ENCODE peak calls at places on chromosomes 6 and 20, in seven cellular contexts. J is IMR-90, L is mesenchymal stem cell, Z is mesendoderm, W is H9, T is neuronal stem cell, S is H1. K is an unnamed sample.

GRCh38 chr6:42704251-42704936 is 18.0 kb downstream of the PRPH2 start:
- DNase-seq in J (no peak), L (no peak), Z (peak), W (peak), T (no peak), S (peak), K (no peak)

GRCh38 chr6:1080453-1081328 is 231.2 kb upstream of the FOXQ1 start:
- DNase-seq in J (no peak), L (no peak), Z (no peak), W (no peak), T (no peak), S (no peak), K (no peak)

GRCh38 chr6:33433001-33433559 is 13.2 kb downstream of the SYNGAP1 start:
- DNase-seq in J (no peak), L (no peak), Z (peak), W (peak), T (no peak), S (no peak), K (no peak)

GRCh38 chr6:26029857-26030653 is 57.2 kb upstream of the HFE start:
- DNase-seq in J (no peak), L (no peak), Z (no peak), W (no peak), T (no peak), S (no peak), K (no peak)

GRCh38 chr20:57601211-57601570 is 19.0 kb downstream of the ZBP1 start:
- DNase-seq in J (peak), L (no peak), Z (no peak), W (no peak), T (no peak), S (no peak), K (no peak)

GRCh38 chr6:160022101-160022500 is 53.2 kb downstream of the IGF2R start:
- DNase-seq in J (no peak), L (no peak), Z (no peak), W (no peak), T (no peak), S (no peak), K (no peak)

GRCh38 chr20:48782901-48783308 is 44.9 kb downstream of the PREX1 start:
- DNase-seq in J (no peak), L (no peak), Z (no peak), W (no peak), T (no peak), S (no peak), K (no peak)

GRCh38 chr6:110307368-110307767 is 50.8 kb downstream of the METTL24 start:
- DNase-seq in J (no peak), L (no peak), Z (no peak), W (no peak), T (no peak), S (no peak), K (no peak)

GRCh38 chr20:58141496-58141895 is 87.0 kb downstream of the ANKRD60 start:
- DNase-seq in J (no peak), L (no peak), Z (no peak), W (no peak), T (no peak), S (no peak), K (no peak)

GRCh38 chr6:161486903-161487531 is 213.2 kb upstream of the AGPAT4 start:
- DNase-seq in J (no peak), L (no peak), Z (no peak), W (no peak), T (no peak), S (no peak), K (no peak)

GRCh38 chr6:127391019-127391974 is 47.9 kb upstream of the ECHDC1 start:
- DNase-seq in J (no peak), L (no peak), Z (no peak), W (no peak), T (no peak), S (no peak), K (no peak)

GRCh38 chr6:40386200-40386599 is 201.0 kb downstream of the LRFN2 start:
- DNase-seq in J (no peak), L (no peak), Z (no peak), W (no peak), T (no peak), S (no peak), K (no peak)

GRCh38 chr6:10451828-10452509 is 37.1 kb upstream of the TFAP2A start:
- DNase-seq in J (peak), L (peak), Z (peak), W (no peak), T (no peak), S (no peak), K (peak)

GRCh38 chr6:33620158-33620583 is 951 bp upstream of the ITPR3 start:
- DNase-seq in J (no peak), L (peak), Z (peak), W (peak), T (no peak), S (peak), K (peak)

GRCh38 chr20:48184229-48184628 is 398.9 kb upstream of the SULF2 start:
- DNase-seq in J (no peak), L (no peak), Z (no peak), W (no peak), T (no peak), S (no peak), K (peak)

GRCh38 chr6:106973841-106974336 is 640 bp downstream of the CD24 start:
- DNase-seq in J (no peak), L (peak), Z (peak), W (no peak), T (peak), S (no peak), K (peak)

GRCh38 chr6:10745116-10745515 is 2.5 kb upstream of the TMEM14B start:
- DNase-seq in J (no peak), L (no peak), Z (no peak), W (no peak), T (no peak), S (no peak), K (no peak)

GRCh38 chr20:47453167-47453782 is 48.4 kb upstream of the NCOA3 start:
- DNase-seq in J (peak), L (peak), Z (peak), W (no peak), T (no peak), S (no peak), K (peak)

GRCh38 chr6:160950507-160950906 is 41.1 kb upstream of the MAP3K4 start:
- DNase-seq in J (peak), L (peak), Z (peak), W (no peak), T (no peak), S (no peak), K (peak)

GRCh38 chr20:24612799-24613775 is 143.7 kb downstream of the SYNDIG1 start:
- DNase-seq in J (peak), L (no peak), Z (no peak), W (no peak), T (no peak), S (no peak), K (no peak)

GRCh38 chr6:148109732-148110131 is 232.9 kb upstream of the SASH1 start:
- DNase-seq in J (no peak), L (no peak), Z (no peak), W (no peak), T (no peak), S (no peak), K (no peak)

GRCh38 chr6:95209007-95209406 is 368.3 kb upstream of the MANEA start:
- DNase-seq in J (no peak), L (no peak), Z (no peak), W (no peak), T (no peak), S (no peak), K (no peak)

GRCh38 chr20:528923-529594 is 14.5 kb downstream of the CSNK2A1 start:
- DNase-seq in J (peak), L (peak), Z (peak), W (no peak), T (no peak), S (no peak), K (peak)

GRCh38 chr20:542777-543368 is 717 bp downstream of the CSNK2A1 start:
- DNase-seq in J (no peak), L (no peak), Z (peak), W (no peak), T (no peak), S (no peak), K (no peak)

GRCh38 chr20:46979603-46980241 is 85.1 kb downstream of the EYA2 start:
- DNase-seq in J (no peak), L (no peak), Z (no peak), W (no peak), T (no peak), S (no peak), K (peak)

GRCh38 chr6:107656381-107656780 is 166.5 kb downstream of the SOBP start:
- DNase-seq in J (peak), L (peak), Z (no peak), W (no peak), T (no peak), S (no peak), K (no peak)

GRCh38 chr6:79420054-79420453 is 117.2 kb downstream of the LCA5 start:
- DNase-seq in J (no peak), L (no peak), Z (no peak), W (no peak), T (no peak), S (no peak), K (peak)
- H3K4ac ChIP-seq in J (no peak), L (no peak), Z (no peak), W (no peak), T (no peak), S (no peak), K (no peak)

DNA sequence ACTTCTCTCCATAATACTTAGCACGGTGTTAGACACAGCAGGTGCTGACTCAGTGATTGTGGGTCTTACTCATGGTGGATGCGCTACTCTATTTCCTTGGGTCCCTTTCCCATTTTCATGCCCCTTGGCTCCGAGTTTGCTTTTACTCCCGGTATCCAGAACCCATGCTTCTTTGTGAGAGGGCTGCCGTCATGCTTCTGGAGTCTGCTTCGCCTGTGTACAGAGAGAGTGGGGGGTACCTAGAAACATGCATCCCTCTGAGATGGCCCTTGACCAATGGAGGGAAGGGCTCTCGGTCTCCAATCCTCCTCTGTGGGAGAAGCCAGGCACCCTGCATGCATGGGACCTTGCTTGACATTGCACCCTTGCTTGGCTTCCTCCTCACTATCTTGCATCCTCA is 160.4 kb downstream of the NRN1 start:
- DNase-seq in J (no peak), L (no peak), Z (no peak), W (no peak), T (no peak), S (no peak), K (no peak)
- H3K18ac ChIP-seq in J (no peak), L (no peak), Z (no peak), W (no peak), T (no peak), S (no peak), K (no peak)

GRCh38 chr20:3192226-3193015 is 12.1 kb downstream of the DDRGK1 start:
- DNase-seq in J (no peak), L (no peak), Z (no peak), W (no peak), T (no peak), S (no peak), K (no peak)

GRCh38 chr20:3194617-3195280 is 9.7 kb downstream of the DDRGK1 start:
- DNase-seq in J (no peak), L (no peak), Z (no peak), W (no peak), T (no peak), S (no peak), K (no peak)

GRCh38 chr20:3190681-3191111 is 13.8 kb downstream of the DDRGK1 start:
- DNase-seq in J (no peak), L (no peak), Z (peak), W (peak), T (no peak), S (no peak), K (no peak)

GRCh38 chr20:3195607-3196230 is 8.8 kb downstream of the DDRGK1 start:
- DNase-seq in J (no peak), L (no peak), Z (no peak), W (no peak), T (no peak), S (no peak), K (no peak)

DNA sequence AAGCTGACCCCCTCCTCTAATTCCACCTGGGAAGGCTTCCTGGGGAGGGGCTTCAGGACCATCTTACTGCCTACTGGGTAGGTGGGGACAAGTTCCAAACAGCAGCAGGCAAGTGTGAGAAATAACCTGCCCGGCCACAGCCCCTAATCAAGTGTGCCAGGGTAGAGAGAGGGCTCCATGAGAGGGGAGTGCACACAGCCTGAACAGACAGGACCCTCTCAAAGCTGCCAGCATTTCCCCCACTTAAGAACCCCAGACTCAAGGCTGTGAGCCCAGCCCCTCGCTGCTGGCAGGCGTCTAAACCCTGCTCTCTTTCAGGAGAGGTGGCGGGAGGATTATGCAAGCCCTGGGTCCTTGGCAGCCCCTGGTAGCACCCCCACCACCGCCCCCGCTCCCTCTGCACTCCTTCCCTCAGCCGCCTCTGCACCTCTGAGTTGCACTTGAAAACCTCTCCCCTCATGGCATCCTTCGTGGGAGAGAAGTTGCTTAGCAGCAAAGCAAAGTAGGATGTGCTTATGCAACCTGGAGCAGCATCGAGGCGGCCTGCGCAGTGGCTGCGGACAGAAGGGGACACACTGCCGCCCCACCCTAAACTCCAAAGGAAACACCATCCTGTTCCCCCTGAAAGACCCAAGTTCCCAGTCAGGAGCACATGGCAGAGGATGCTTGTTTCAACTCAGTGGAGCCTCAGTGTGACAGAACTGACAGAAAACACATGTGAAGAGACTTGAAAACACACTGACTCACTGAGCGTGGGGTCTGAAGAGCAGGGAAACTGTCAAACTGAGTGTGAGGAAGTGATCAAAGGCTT is 10.5 kb downstream of the DDRGK1 start:
- DNase-seq in J (no peak), L (no peak), Z (no peak), W (no peak), T (no peak), S (no peak), K (no peak)
- H3K4ac ChIP-seq in J (no peak), L (no peak), Z (no peak), W (no peak), T (no peak), S (no peak), K (no peak)

GRCh38 chr6:145023116-145023726 is 712.1 kb downstream of the EPM2A start:
- DNase-seq in J (no peak), L (no peak), Z (no peak), W (no peak), T (no peak), S (no peak), K (no peak)

GRCh38 chr6:145022199-145022782 is 713.0 kb downstream of the EPM2A start:
- DNase-seq in J (no peak), L (no peak), Z (no peak), W (no peak), T (no peak), S (no peak), K (no peak)

GRCh38 chr6:145026267-145026679 is 709.0 kb downstream of the EPM2A start:
- DNase-seq in J (no peak), L (no peak), Z (no peak), W (no peak), T (no peak), S (no peak), K (no peak)

GRCh38 chr6:145028144-145028818 is 707.0 kb downstream of the EPM2A start:
- DNase-seq in J (peak), L (peak), Z (peak), W (no peak), T (no peak), S (no peak), K (peak)

GRCh38 chr6:145025488-145025887 is 709.8 kb downstream of the EPM2A start:
- DNase-seq in J (no peak), L (no peak), Z (no peak), W (no peak), T (no peak), S (no peak), K (no peak)
- H3K18ac ChIP-seq in J (no peak), L (no peak), Z (no peak), W (no peak), T (no peak), S (no peak), K (no peak)

GRCh38 chr6:90544741-90545140 is 42.1 kb downstream of the MAP3K7 start:
- DNase-seq in J (no peak), L (no peak), Z (no peak), W (no peak), T (no peak), S (no peak), K (no peak)
- H3K4ac ChIP-seq in J (no peak), L (no peak), Z (no peak), W (no peak), T (no peak), S (no peak), K (no peak)